ENCODE peak calls at places on chromosomes 16 and 17, in four cellular contexts. One of them, this sample, is unnamed.

GRCh38 chr17:45372325-45372869 is 55.6 kb upstream of the MAP3K14 start:
- DNase-seq in activated T-cell treated with anti-CD3 and anti-CD28 coated beads for 48 hours: no peak
- DNase-seq in fibroblast of mammary gland: peak; percentile 44
- DNase-seq in NAMALWA: no peak
- DNase-seq in this sample: peak; percentile 20

GRCh38 chr16:25143898-25144297 is 32.4 kb downstream of the LCMT1 start:
- DNase-seq in activated T-cell treated with anti-CD3 and anti-CD28 coated beads for 48 hours: no peak
- DNase-seq in fibroblast of mammary gland: no peak
- DNase-seq in NAMALWA: no peak
- DNase-seq in this sample: no peak

GRCh38 chr16:46850619-46851555 is 19.9 kb upstream of the C16orf87 start:
- DNase-seq in activated T-cell treated with anti-CD3 and anti-CD28 coated beads for 48 hours: no peak
- DNase-seq in fibroblast of mammary gland: no peak
- DNase-seq in NAMALWA: peak; percentile 74
- DNase-seq in this sample: no peak

GRCh38 chr16:77789085-77789611 is 784 bp downstream of the VAT1L start:
- DNase-seq in activated T-cell treated with anti-CD3 and anti-CD28 coated beads for 48 hours: no peak
- DNase-seq in fibroblast of mammary gland: no peak
- DNase-seq in NAMALWA: no peak
- DNase-seq in this sample: no peak

GRCh38 chr16:84052071-84052622 is 9.6 kb upstream of the SLC38A8 start:
- DNase-seq in activated T-cell treated with anti-CD3 and anti-CD28 coated beads for 48 hours: no peak
- DNase-seq in fibroblast of mammary gland: peak; percentile 18
- DNase-seq in NAMALWA: no peak
- DNase-seq in this sample: no peak

GRCh38 chr17:81509048-81509686 is 3.4 kb downstream of the ACTG1 start:
- DNase-seq in activated T-cell treated with anti-CD3 and anti-CD28 coated beads for 48 hours: no peak
- DNase-seq in fibroblast of mammary gland: peak; percentile 41
- DNase-seq in NAMALWA: no peak
- DNase-seq in this sample: no peak

GRCh38 chr16:87145181-87146176 is 171.7 kb downstream of the C16orf95 start:
- DNase-seq in activated T-cell treated with anti-CD3 and anti-CD28 coated beads for 48 hours: no peak
- DNase-seq in fibroblast of mammary gland: peak; percentile 83
- DNase-seq in NAMALWA: no peak
- DNase-seq in this sample: peak; percentile 46

GRCh38 chr16:31664683-31665482 is 137.2 kb downstream of the AHSP start:
- DNase-seq in activated T-cell treated with anti-CD3 and anti-CD28 coated beads for 48 hours: no peak
- DNase-seq in fibroblast of mammary gland: no peak
- DNase-seq in NAMALWA: no peak
- DNase-seq in this sample: peak; percentile 16

GRCh38 chr17:81428121-81428515 is 32.9 kb downstream of the BAHCC1 start:
- DNase-seq in activated T-cell treated with anti-CD3 and anti-CD28 coated beads for 48 hours: no peak
- DNase-seq in fibroblast of mammary gland: no peak
- DNase-seq in NAMALWA: no peak
- DNase-seq in this sample: no peak

GRCh38 chr16:13961099-13961811 is 41.3 kb downstream of the ERCC4 start:
- DNase-seq in activated T-cell treated with anti-CD3 and anti-CD28 coated beads for 48 hours: no peak
- DNase-seq in fibroblast of mammary gland: peak; percentile 66
- DNase-seq in NAMALWA: no peak
- DNase-seq in this sample: peak; percentile 59

GRCh38 chr17:34420254-34420766 is 57.3 kb upstream of the CCL1 start:
- DNase-seq in activated T-cell treated with anti-CD3 and anti-CD28 coated beads for 48 hours: peak; percentile 49
- DNase-seq in fibroblast of mammary gland: peak; percentile 60
- DNase-seq in NAMALWA: peak; percentile 71
- DNase-seq in this sample: peak; percentile 46

GRCh38 chr16:12538667-12539081 is 265.0 kb downstream of the CPPED1 start:
- DNase-seq in activated T-cell treated with anti-CD3 and anti-CD28 coated beads for 48 hours: no peak
- DNase-seq in fibroblast of mammary gland: no peak
- DNase-seq in NAMALWA: no peak
- DNase-seq in this sample: no peak